ENCODE peak calls at places on chromosomes 7 and 10, in seven cellular contexts. J, Y, S, G, A, U and H are unnamed samples.

GRCh38 chr7:26508917-26509316 is 217.3 kb downstream of the SNX10 start:
- DNase-seq in G (no peak), J (no peak), S (no peak), Y (no peak), A (no peak), U (no peak), H (no peak)

GRCh38 chr10:88131561-88132139 is 268.2 kb downstream of the PTEN start:
- DNase-seq in S (no peak), Y (no peak), J (no peak), A (no peak), U (no peak), G (no peak), H (no peak)

GRCh38 chr10:35216303-35216905 is 89.8 kb downstream of the CREM start:
- DNase-seq in A (no peak), U (no peak), G (peak), J (no peak), S (no peak), Y (no peak), H (no peak)

GRCh38 chr10:44976352-44977198 is 2.0 kb downstream of the DEPP1 start:
- DNase-seq in J (no peak), G (no peak), U (no peak), Y (no peak), A (no peak), S (no peak), H (no peak)

GRCh38 chr7:142438235-142438922 is 180.5 kb upstream of the PRSS58 start:
- DNase-seq in G (peak), A (no peak), S (no peak), U (no peak), J (no peak), Y (no peak), H (no peak)

GRCh38 chr7:150403376-150404171 is 24.4 kb downstream of the ZNF775 start:
- DNase-seq in A (no peak), G (no peak), S (no peak), J (no peak), Y (no peak), U (no peak), H (no peak)

GRCh38 chr7:118839544-118839943 is 615.0 kb downstream of the ANKRD7 start:
- DNase-seq in G (no peak), A (no peak), U (no peak), Y (no peak), S (no peak), J (no peak), H (no peak)

GRCh38 chr10:12489806-12490205 is 140.5 kb downstream of the CAMK1D start:
- DNase-seq in J (no peak), A (no peak), S (no peak), Y (no peak), U (no peak), G (no peak), H (no peak)

GRCh38 chr7:86904949-86905834 is 154.3 kb downstream of the ELAPOR2 start:
- DNase-seq in S (no peak), U (no peak), A (no peak), J (peak), G (peak), Y (no peak), H (no peak)

GRCh38 chr10:132107211-132107946 is 41.6 kb downstream of the JAKMIP3 start:
- DNase-seq in Y (no peak), J (no peak), A (no peak), U (no peak), S (no peak), G (no peak), H (peak)

GRCh38 chr7:146067880-146068279 is 48.7 kb upstream of the CNTNAP2 start:
- DNase-seq in G (no peak), S (no peak), Y (no peak), A (no peak), U (no peak), J (peak), H (no peak)

GRCh38 chr10:102322914-102323313 is 72.6 kb upstream of the NFKB2 start:
- DNase-seq in A (peak), S (no peak), Y (peak), U (peak), J (no peak), G (peak), H (peak)

GRCh38 chr7:147774461-147774860 is 816.1 kb upstream of the C7orf33 start:
- DNase-seq in J (no peak), A (no peak), S (no peak), Y (no peak), G (no peak), U (no peak), H (no peak)

GRCh38 chr7:128374041-128374440 is 12.6 kb upstream of the PRRT4 start:
- DNase-seq in G (no peak), Y (no peak), J (no peak), U (no peak), S (no peak), A (no peak), H (no peak)

GRCh38 chr10:104622598-104623209 is 18.4 kb upstream of the SORCS3 start:
- DNase-seq in Y (no peak), U (no peak), S (no peak), G (no peak), J (no peak), A (no peak), H (no peak)

GRCh38 chr7:48041665-48041995 is 6.3 kb downstream of the C7orf57 start:
- DNase-seq in S (no peak), A (no peak), U (no peak), G (peak), J (no peak), Y (no peak), H (no peak)

GRCh38 chr10:100982916-100983830 is 4.1 kb downstream of the MRPL43 start:
- DNase-seq in Y (no peak), A (no peak), S (no peak), J (no peak), U (no peak), G (no peak), H (peak)

GRCh38 chr7:38863609-38864291 is 45.2 kb downstream of the VPS41 start:
- DNase-seq in A (no peak), S (no peak), G (no peak), U (no peak), Y (no peak), J (no peak), H (no peak)

GRCh38 chr7:102097601-102098161 is 189.0 kb upstream of the SH2B2 start:
- DNase-seq in U (no peak), J (no peak), S (no peak), Y (no peak), G (no peak), A (no peak), H (no peak)

GRCh38 chr7:108613147-108613948 is 43.7 kb downstream of the DNAJB9 start:
- DNase-seq in U (no peak), Y (no peak), G (peak), S (no peak), A (no peak), J (no peak), H (no peak)

GRCh38 chr10:602391-603005 is 87.0 kb downstream of the DIP2C start:
- DNase-seq in G (no peak), U (no peak), S (no peak), Y (no peak), A (no peak), J (no peak), H (no peak)

GRCh38 chr10:132575320-132576201 is 38.0 kb downstream of the INPP5A start:
- DNase-seq in A (no peak), U (no peak), Y (no peak), G (no peak), S (no peak), J (peak), H (peak)

GRCh38 chr10:97570146-97570788 is 2.3 kb upstream of the ANKRD2 start:
- DNase-seq in U (no peak), G (no peak), A (no peak), Y (no peak), J (no peak), S (no peak), H (no peak)